ENCODE peak calls at places on chromosome 6, in nine cellular contexts. E is RPMI8226; H is NCI-H2081; L is cardiac muscle cell; Z is NB4; P is NCI-H774; T is activated CD4-positive, alpha-beta T cell treated with anti-CD3 and anti-CD28 coated beads, Interleukin-2, amount 50 U/mL, for 4 hours; N is Peyer's patch; D is effector CD4-positive, alpha-beta T cell. W is an unnamed sample.

GRCh38 chr6:111944541-111944940 is 71.3 kb upstream of the FYN start:
- DNase-seq in E (no peak), H (no peak), L (peak; percentile 67), Z (no peak), P (peak; percentile 74), T (no peak), N (no peak), D (no peak), W (no peak)

GRCh38 chr6:127939442-127940066 is 38.7 kb upstream of the THEMIS start:
- DNase-seq in E (peak; percentile 18), H (no peak), L (peak; percentile 49), Z (no peak), P (no peak), T (no peak), N (no peak), D (no peak), W (no peak)

GRCh38 chr6:156589281-156589680 is 187.9 kb upstream of the ARID1B start:
- DNase-seq in E (no peak), H (no peak), L (peak; percentile 75), Z (no peak), P (no peak), T (no peak), N (no peak), D (no peak), W (no peak)

GRCh38 chr6:41732601-41733348 is 2.6 kb downstream of the TFEB start:
- DNase-seq in E (peak; percentile 31), H (peak; percentile 22), L (no peak), Z (peak; percentile 71), P (no peak), T (peak; percentile 37), N (peak; percentile 86), D (peak; percentile 54), W (no peak)

GRCh38 chr6:21922086-21922485 is 328.5 kb downstream of the SOX4 start:
- DNase-seq in E (no peak), H (no peak), L (no peak), Z (no peak), P (no peak), T (no peak), N (no peak), D (no peak), W (no peak)

GRCh38 chr6:133964052-133964451 is 11.0 kb downstream of the TBPL1 start:
- DNase-seq in E (no peak), H (no peak), L (peak; percentile 62), Z (no peak), P (no peak), T (no peak), N (no peak), D (no peak), W (no peak)

GRCh38 chr6:422423-423061 is 31.0 kb downstream of the IRF4 start:
- DNase-seq in E (no peak), H (no peak), L (peak; percentile 48), Z (peak; percentile 91), P (no peak), T (peak; percentile 49), N (peak; percentile 46), D (no peak), W (peak; percentile 71)

GRCh38 chr6:138691595-138692057 is 81.9 kb upstream of the CCDC28A start:
- DNase-seq in E (no peak), H (no peak), L (peak; percentile 84), Z (peak; percentile 10), P (peak; percentile 15), T (no peak), N (no peak), D (no peak), W (no peak)

GRCh38 chr6:34381086-34381485 is 11.4 kb downstream of the NUDT3 start:
- DNase-seq in E (no peak), H (no peak), L (peak; percentile 62), Z (peak; percentile 55), P (no peak), T (no peak), N (no peak), D (no peak), W (no peak)

GRCh38 chr6:42402184-42402583 is 49.5 kb downstream of the TRERF1 start:
- DNase-seq in E (no peak), H (no peak), L (peak; percentile 32), Z (peak; percentile 44), P (no peak), T (peak; percentile 47), N (peak; percentile 64), D (no peak), W (no peak)

GRCh38 chr6:104682722-104683643 is 176.7 kb downstream of the HACE1 start:
- DNase-seq in E (peak; percentile 26), H (no peak), L (peak; percentile 67), Z (peak; percentile 78), P (no peak), T (peak; percentile 64), N (peak; percentile 85), D (peak; percentile 55), W (peak; percentile 36)

GRCh38 chr6:45387236-45387635 is 9.5 kb upstream of the SUPT3H start:
- DNase-seq in E (no peak), H (no peak), L (peak; percentile 12), Z (no peak), P (no peak), T (no peak), N (no peak), D (no peak), W (no peak)

GRCh38 chr6:168370310-168370991 is 50.9 kb upstream of the DACT2 start:
- DNase-seq in E (peak; percentile 73), H (peak; percentile 34), L (peak; percentile 73), Z (peak; percentile 68), P (peak; percentile 83), T (peak; percentile 39), N (peak; percentile 85), D (peak; percentile 21), W (peak; percentile 29)

GRCh38 chr6:107545761-107546160 is 55.8 kb downstream of the SOBP start:
- DNase-seq in E (no peak), H (no peak), L (no peak), Z (no peak), P (no peak), T (no peak), N (no peak), D (no peak), W (no peak)

GRCh38 chr6:169907419-169908115 is 156.1 kb downstream of the ERMARD start:
- DNase-seq in E (no peak), H (no peak), L (no peak), Z (no peak), P (no peak), T (no peak), N (no peak), D (no peak), W (no peak)

GRCh38 chr6:35191899-35192298 is 21.9 kb upstream of the SCUBE3 start:
- DNase-seq in E (no peak), H (no peak), L (no peak), Z (no peak), P (no peak), T (no peak), N (no peak), D (no peak), W (no peak)

GRCh38 chr6:19892250-19892649 is 55.1 kb downstream of the ID4 start:
- DNase-seq in E (peak; percentile 23), H (peak; percentile 55), L (no peak), Z (no peak), P (peak; percentile 36), T (no peak), N (no peak), D (no peak), W (no peak)